ENCODE peak calls at places on chromosomes 3 and 15, in seven cellular contexts. G is GM12878, S is K562, C is IMR-90, L is HepG2, O is H1, I is SK-N-SH. H is an unnamed sample.

GRCh38 chr3:182568756-182569155 is 224.5 kb upstream of the ATP11B start:
- DNase-seq in G (no peak), O (no peak), C (no peak), S (no peak), L (no peak), I (no peak), H (no peak)

GRCh38 chr3:42148982-42149432 is 57.9 kb downstream of the TRAK1 start:
- DNase-seq in I (peak; percentile 86), G (no peak), O (peak; percentile 65), L (no peak), C (peak; percentile 91), S (peak; percentile 82), H (no peak)

GRCh38 chr15:58410353-58410752 is 21.4 kb upstream of the LIPC start:
- DNase-seq in I (no peak), S (no peak), L (no peak), C (peak; percentile 16), O (no peak), G (peak; percentile 27), H (no peak)

GRCh38 chr3:132134611-132135010 is 99.8 kb upstream of the CPNE4 start:
- DNase-seq in C (peak; percentile 95), I (no peak), G (no peak), S (no peak), L (no peak), O (no peak), H (no peak)

GRCh38 chr15:70879386-70879785 is 12.8 kb downstream of the THAP10 start:
- DNase-seq in I (no peak), L (no peak), G (no peak), C (peak; percentile 93), S (no peak), O (no peak), H (no peak)

GRCh38 chr3:52128118-52128683 is 26.0 kb downstream of the POC1A start:
- DNase-seq in O (no peak), S (peak; percentile 83), C (peak; percentile 70), I (peak; percentile 76), L (peak; percentile 84), G (no peak), H (peak; percentile 87)

GRCh38 chr3:54533856-54534255 is 394.0 kb downstream of the LRTM1 start:
- DNase-seq in O (no peak), C (no peak), L (peak; percentile 3), S (no peak), I (no peak), G (no peak), H (no peak)

GRCh38 chr3:104604326-104605010 is 762.2 kb upstream of the ALCAM start:
- DNase-seq in S (no peak), G (no peak), L (no peak), I (no peak), O (no peak), C (peak; percentile 48), H (peak; percentile 18)

GRCh38 chr3:104291437-104291851 is 1075.3 kb upstream of the ALCAM start:
- DNase-seq in C (no peak), S (no peak), O (no peak), G (no peak), L (no peak), I (no peak), H (no peak)

GRCh38 chr3:100089802-100090668 is 24.3 kb downstream of the FILIP1L start:
- DNase-seq in C (peak; percentile 69), L (peak; percentile 67), G (no peak), S (peak; percentile 49), O (no peak), I (no peak), H (peak; percentile 16)

GRCh38 chr15:64921711-64922110 is 10.0 kb downstream of the ANKDD1A start:
- DNase-seq in S (no peak), C (no peak), G (no peak), I (no peak), L (no peak), O (no peak), H (no peak)

GRCh38 chr3:116019254-116019763 is 396.0 kb downstream of the GAP43 start:
- DNase-seq in G (no peak), S (no peak), L (no peak), C (no peak), I (no peak), O (no peak), H (no peak)

GRCh38 chr3:29319262-29319661 is 38.4 kb downstream of the RBMS3 start:
- DNase-seq in S (no peak), C (no peak), G (peak; percentile 55), I (no peak), O (no peak), L (no peak), H (no peak)

GRCh38 chr15:70018646-70019600 is 78.8 kb downstream of the TLE3 start:
- DNase-seq in L (no peak), S (no peak), I (no peak), G (no peak), O (no peak), C (no peak), H (no peak)

GRCh38 chr15:77025471-77025901 is 30.6 kb downstream of the PSTPIP1 start:
- DNase-seq in O (peak; percentile 36), G (no peak), S (no peak), I (peak; percentile 26), C (no peak), L (no peak), H (no peak)

GRCh38 chr15:100276519-100276918 is 65.3 kb downstream of the ADAMTS17 start:
- DNase-seq in S (no peak), O (no peak), G (no peak), C (no peak), I (peak; percentile 64), L (no peak), H (no peak)

GRCh38 chr3:151445283-151446001 is 15.4 kb downstream of the IGSF10 start:
- DNase-seq in I (no peak), O (no peak), G (no peak), L (no peak), S (no peak), C (peak; percentile 61), H (no peak)

DNA sequence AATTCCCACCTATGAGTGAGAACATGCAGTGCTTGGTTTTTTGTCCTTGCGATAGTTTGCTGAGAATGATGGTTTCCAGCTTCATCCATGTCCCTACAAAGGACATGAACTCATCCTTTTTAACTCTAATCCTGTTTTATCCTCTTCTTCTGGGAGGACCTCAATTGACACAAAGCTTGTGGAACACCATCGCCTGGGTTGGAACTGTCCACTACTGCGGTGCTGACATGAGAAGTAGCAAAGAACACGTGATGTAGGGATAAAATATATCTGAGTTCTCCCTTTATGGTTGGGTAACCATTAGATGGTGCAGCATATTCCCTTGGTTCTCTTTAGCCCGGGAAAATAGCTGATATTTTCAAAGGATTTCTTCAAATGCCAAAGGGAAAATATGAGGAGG is 105.3 kb upstream of the TOPAZ1 start:
- DNase-seq in C (no peak), G (no peak), O (no peak), I (no peak), L (no peak), S (no peak), H (no peak)
- TF ChIP-seq RAD21 in C (no peak), G (no peak), O (no peak), I (no peak), L (no peak), S (no peak), H (no peak)

GRCh38 chr3:136942796-136943195 is 15.0 kb upstream of the IL20RB start:
- DNase-seq in O (no peak), I (no peak), L (no peak), C (no peak), S (no peak), G (no peak), H (no peak)
- H3K27me3 ChIP-seq in O (no peaks in the 10 kb centered on the region), I (no peaks in the 10 kb centered on the region), L (no peaks in the 10 kb centered on the region), C (no peaks in the 10 kb centered on the region), S (no peaks in the 10 kb centered on the region), G (no peaks in the 10 kb centered on the region), H (no peaks in the 10 kb centered on the region)

GRCh38 chr15:39582286-39582976 is 1.6 kb downstream of the THBS1 start:
- DNase-seq in G (no peak), L (no peak), I (no peak), C (peak; percentile 73), O (no peak), S (no peak), H (no peak)

GRCh38 chr15:39584662-39585393 is 3.9 kb downstream of the THBS1 start:
- DNase-seq in I (no peak), L (no peak), O (no peak), C (peak; percentile 28), G (no peak), S (no peak), H (no peak)

GRCh38 chr15:39584266-39584659 is 3.4 kb downstream of the THBS1 start:
- DNase-seq in G (no peak), I (no peak), O (no peak), C (no peak), L (no peak), S (no peak), H (no peak)

GRCh38 chr15:39582977-39583585 is 2.2 kb downstream of the THBS1 start:
- DNase-seq in I (no peak), G (no peak), O (no peak), S (no peak), C (no peak), L (no peak), H (no peak)

DNA sequence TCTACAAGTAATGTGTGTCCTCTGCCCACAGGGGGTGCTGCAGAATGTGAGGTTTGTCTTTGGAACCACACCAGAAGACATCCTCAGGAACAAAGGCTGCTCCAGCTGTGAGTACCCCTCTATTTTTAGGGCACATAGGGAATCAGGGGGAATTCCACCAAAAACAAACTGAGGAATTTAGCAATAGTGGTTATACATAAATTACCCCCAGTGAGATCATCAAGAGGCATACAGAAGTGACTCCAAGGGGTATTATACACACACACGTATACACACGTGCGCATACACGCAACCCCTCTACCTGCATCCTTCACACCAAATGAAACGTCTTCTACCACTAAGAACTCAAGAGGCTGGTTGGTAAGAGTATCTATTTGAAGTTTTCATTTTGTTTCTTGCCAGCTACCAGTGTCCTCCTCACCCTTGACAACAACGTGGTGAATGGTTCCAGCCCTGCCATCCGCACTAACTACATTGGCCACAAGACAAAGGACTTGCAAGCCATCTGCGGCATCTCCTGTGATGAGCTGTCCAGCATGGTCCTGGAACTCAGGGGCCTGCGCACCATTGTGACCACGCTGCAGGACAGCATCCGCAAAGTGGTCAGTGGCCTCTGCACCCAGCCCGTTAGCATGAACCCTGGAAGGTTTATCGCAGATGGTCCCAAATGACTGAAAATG is 2.8 kb downstream of the THBS1 start:
- DNase-seq in I (peak; percentile 36), L (peak; percentile 25), C (peak; percentile 73), O (no peak), S (peak; percentile 44), G (no peak), H (no peak)
- TF ChIP-seq RAD21 in I (no peak), L (no peak), C (peak; percentile 43), O (peak; percentile 48), S (peak; percentile 35), G (peak; percentile 43), H (peak; percentile 23)

GRCh38 chr3:72271923-72272322 is 487.0 kb upstream of the PROK2 start:
- DNase-seq in C (no peak), L (no peak), G (no peak), I (no peak), O (no peak), S (no peak), H (no peak)

GRCh38 chr3:72272356-72272755 is 487.4 kb upstream of the PROK2 start:
- DNase-seq in L (no peak), C (no peak), G (no peak), S (no peak), I (no peak), O (no peak), H (no peak)

GRCh38 chr3:72270730-72271129 is 485.8 kb upstream of the PROK2 start:
- DNase-seq in O (no peak), S (no peak), I (no peak), L (no peak), G (no peak), C (no peak), H (no peak)

GRCh38 chr3:72270072-72270611 is 485.2 kb upstream of the PROK2 start:
- DNase-seq in G (no peak), C (peak; percentile 96), S (peak; percentile 68), I (no peak), L (peak; percentile 87), O (no peak), H (peak; percentile 23)

GRCh38 chr3:72271215-72271614 is 486.3 kb upstream of the PROK2 start:
- DNase-seq in S (no peak), G (no peak), L (no peak), O (no peak), C (no peak), I (no peak), H (no peak)
- H3K27me3 ChIP-seq in S (no peaks in the 10 kb centered on the region), G (no peaks in the 10 kb centered on the region), L (peaks cover 4% of the 10 kb centered on the region), O (no peaks in the 10 kb centered on the region), C (no peaks in the 10 kb centered on the region), I (no peaks in the 10 kb centered on the region), H (peaks cover 5% of the 10 kb centered on the region)

H was measured in HCT116.